ENCODE peak calls at places on chromosomes 16 and 17, in nine cellular contexts. One of them, this sample, is unnamed.

GRCh38 chr17:6186998-6187397 is 116.8 kb downstream of the WSCD1 start:
- DNase-seq in gastrocnemius medialis: no peak
- DNase-seq in astrocyte of the spinal cord: no peak
- DNase-seq in left ventricle myocardium inferior: no peak
- DNase-seq in stimulated activated CD4-positive, alpha-beta T cell treated with anti-CD3 and anti-CD28 coated beads, TNF-alpha, amount 100 ng/mL, for 1 hour: no peak
- DNase-seq in activated naive CD8-positive, alpha-beta T cell treated with anti-CD3 and anti-CD28 coated beads for 36 hours: no peak
- DNase-seq in NT2/D1: no peak
- DNase-seq in lower leg skin: peak; percentile 26
- DNase-seq in neuronal stem cell: no peak
- DNase-seq in this sample: no peak

GRCh38 chr17:31008374-31009035 is 37.7 kb downstream of the RNF135 start:
- DNase-seq in activated naive CD8-positive, alpha-beta T cell treated with anti-CD3 and anti-CD28 coated beads for 36 hours: peak; percentile 59
- DNase-seq in NT2/D1: peak; percentile 52
- DNase-seq in gastrocnemius medialis: no peak
- DNase-seq in lower leg skin: peak; percentile 90
- DNase-seq in neuronal stem cell: peak; percentile 46
- DNase-seq in astrocyte of the spinal cord: peak; percentile 64
- DNase-seq in stimulated activated CD4-positive, alpha-beta T cell treated with anti-CD3 and anti-CD28 coated beads, TNF-alpha, amount 100 ng/mL, for 1 hour: no peak
- DNase-seq in left ventricle myocardium inferior: peak; percentile 63
- DNase-seq in this sample: no peak

GRCh38 chr16:19114359-19115147 is 789 bp downstream of the ITPRIPL2 start:
- DNase-seq in astrocyte of the spinal cord: peak; percentile 72
- DNase-seq in stimulated activated CD4-positive, alpha-beta T cell treated with anti-CD3 and anti-CD28 coated beads, TNF-alpha, amount 100 ng/mL, for 1 hour: no peak
- DNase-seq in gastrocnemius medialis: no peak
- DNase-seq in NT2/D1: no peak
- DNase-seq in neuronal stem cell: peak; percentile 15
- DNase-seq in left ventricle myocardium inferior: peak; percentile 62
- DNase-seq in lower leg skin: peak; percentile 93
- DNase-seq in activated naive CD8-positive, alpha-beta T cell treated with anti-CD3 and anti-CD28 coated beads for 36 hours: no peak
- DNase-seq in this sample: no peak

GRCh38 chr16:48300391-48300856 is 53.1 kb upstream of the ABCC11 start:
- DNase-seq in left ventricle myocardium inferior: no peak
- DNase-seq in neuronal stem cell: no peak
- DNase-seq in stimulated activated CD4-positive, alpha-beta T cell treated with anti-CD3 and anti-CD28 coated beads, TNF-alpha, amount 100 ng/mL, for 1 hour: no peak
- DNase-seq in astrocyte of the spinal cord: peak; percentile 82
- DNase-seq in activated naive CD8-positive, alpha-beta T cell treated with anti-CD3 and anti-CD28 coated beads for 36 hours: no peak
- DNase-seq in gastrocnemius medialis: no peak
- DNase-seq in lower leg skin: no peak
- DNase-seq in NT2/D1: no peak
- DNase-seq in this sample: no peak

GRCh38 chr17:265726-266125 is 84.3 kb upstream of the DOC2B start:
- DNase-seq in activated naive CD8-positive, alpha-beta T cell treated with anti-CD3 and anti-CD28 coated beads for 36 hours: no peak
- DNase-seq in stimulated activated CD4-positive, alpha-beta T cell treated with anti-CD3 and anti-CD28 coated beads, TNF-alpha, amount 100 ng/mL, for 1 hour: no peak
- DNase-seq in left ventricle myocardium inferior: peak; percentile 33
- DNase-seq in astrocyte of the spinal cord: no peak
- DNase-seq in gastrocnemius medialis: no peak
- DNase-seq in lower leg skin: peak; percentile 74
- DNase-seq in neuronal stem cell: no peak
- DNase-seq in NT2/D1: no peak
- DNase-seq in this sample: no peak

GRCh38 chr17:56174421-56174820 is 21.1 kb downstream of the ANKFN1 start:
- DNase-seq in left ventricle myocardium inferior: no peak
- DNase-seq in neuronal stem cell: no peak
- DNase-seq in gastrocnemius medialis: peak; percentile 24
- DNase-seq in activated naive CD8-positive, alpha-beta T cell treated with anti-CD3 and anti-CD28 coated beads for 36 hours: no peak
- DNase-seq in lower leg skin: no peak
- DNase-seq in NT2/D1: no peak
- DNase-seq in stimulated activated CD4-positive, alpha-beta T cell treated with anti-CD3 and anti-CD28 coated beads, TNF-alpha, amount 100 ng/mL, for 1 hour: no peak
- DNase-seq in astrocyte of the spinal cord: no peak
- DNase-seq in this sample: no peak

GRCh38 chr16:69260506-69260905 is 50.6 kb upstream of the VPS4A start:
- DNase-seq in neuronal stem cell: no peak
- DNase-seq in astrocyte of the spinal cord: no peak
- DNase-seq in stimulated activated CD4-positive, alpha-beta T cell treated with anti-CD3 and anti-CD28 coated beads, TNF-alpha, amount 100 ng/mL, for 1 hour: no peak
- DNase-seq in left ventricle myocardium inferior: no peak
- DNase-seq in NT2/D1: no peak
- DNase-seq in gastrocnemius medialis: no peak
- DNase-seq in lower leg skin: no peak
- DNase-seq in activated naive CD8-positive, alpha-beta T cell treated with anti-CD3 and anti-CD28 coated beads for 36 hours: no peak
- DNase-seq in this sample: no peak

GRCh38 chr17:30379303-30380105 is 777 bp downstream of the CPD start:
- DNase-seq in stimulated activated CD4-positive, alpha-beta T cell treated with anti-CD3 and anti-CD28 coated beads, TNF-alpha, amount 100 ng/mL, for 1 hour: no peak
- DNase-seq in gastrocnemius medialis: no peak
- DNase-seq in NT2/D1: no peak
- DNase-seq in astrocyte of the spinal cord: no peak
- DNase-seq in lower leg skin: peak; percentile 87
- DNase-seq in activated naive CD8-positive, alpha-beta T cell treated with anti-CD3 and anti-CD28 coated beads for 36 hours: peak; percentile 47
- DNase-seq in left ventricle myocardium inferior: peak; percentile 20
- DNase-seq in neuronal stem cell: no peak
- DNase-seq in this sample: no peak

GRCh38 chr16:11682655-11683096 is 14.4 kb downstream of the SNN start:
- DNase-seq in left ventricle myocardium inferior: no peak
- DNase-seq in stimulated activated CD4-positive, alpha-beta T cell treated with anti-CD3 and anti-CD28 coated beads, TNF-alpha, amount 100 ng/mL, for 1 hour: no peak
- DNase-seq in gastrocnemius medialis: no peak
- DNase-seq in astrocyte of the spinal cord: peak; percentile 92
- DNase-seq in activated naive CD8-positive, alpha-beta T cell treated with anti-CD3 and anti-CD28 coated beads for 36 hours: no peak
- DNase-seq in lower leg skin: peak; percentile 3
- DNase-seq in neuronal stem cell: no peak
- DNase-seq in NT2/D1: no peak
- DNase-seq in this sample: no peak

GRCh38 chr17:41863074-41863843 is 2.0 kb downstream of the KLHL11 start:
- DNase-seq in NT2/D1: no peak
- DNase-seq in gastrocnemius medialis: no peak
- DNase-seq in activated naive CD8-positive, alpha-beta T cell treated with anti-CD3 and anti-CD28 coated beads for 36 hours: peak; percentile 26
- DNase-seq in stimulated activated CD4-positive, alpha-beta T cell treated with anti-CD3 and anti-CD28 coated beads, TNF-alpha, amount 100 ng/mL, for 1 hour: no peak
- DNase-seq in astrocyte of the spinal cord: no peak
- DNase-seq in lower leg skin: no peak
- DNase-seq in neuronal stem cell: no peak
- DNase-seq in left ventricle myocardium inferior: no peak
- DNase-seq in this sample: no peak

GRCh38 chr17:4140125-4140524 is 2.7 kb downstream of the ZZEF1 start:
- DNase-seq in left ventricle myocardium inferior: no peak
- DNase-seq in lower leg skin: no peak
- DNase-seq in gastrocnemius medialis: no peak
- DNase-seq in NT2/D1: no peak
- DNase-seq in activated naive CD8-positive, alpha-beta T cell treated with anti-CD3 and anti-CD28 coated beads for 36 hours: no peak
- DNase-seq in neuronal stem cell: no peak
- DNase-seq in astrocyte of the spinal cord: no peak
- DNase-seq in stimulated activated CD4-positive, alpha-beta T cell treated with anti-CD3 and anti-CD28 coated beads, TNF-alpha, amount 100 ng/mL, for 1 hour: no peak
- DNase-seq in this sample: no peak

GRCh38 chr16:57278494-57278893 is 6.0 kb downstream of the PLLP start:
- DNase-seq in neuronal stem cell: no peak
- DNase-seq in astrocyte of the spinal cord: no peak
- DNase-seq in lower leg skin: no peak
- DNase-seq in left ventricle myocardium inferior: no peak
- DNase-seq in gastrocnemius medialis: no peak
- DNase-seq in stimulated activated CD4-positive, alpha-beta T cell treated with anti-CD3 and anti-CD28 coated beads, TNF-alpha, amount 100 ng/mL, for 1 hour: no peak
- DNase-seq in NT2/D1: no peak
- DNase-seq in activated naive CD8-positive, alpha-beta T cell treated with anti-CD3 and anti-CD28 coated beads for 36 hours: no peak
- DNase-seq in this sample: no peak

GRCh38 chr16:49600541-49600940 is 226.9 kb downstream of the C16orf78 start:
- DNase-seq in left ventricle myocardium inferior: no peak
- DNase-seq in NT2/D1: no peak
- DNase-seq in lower leg skin: peak; percentile 67
- DNase-seq in stimulated activated CD4-positive, alpha-beta T cell treated with anti-CD3 and anti-CD28 coated beads, TNF-alpha, amount 100 ng/mL, for 1 hour: no peak
- DNase-seq in gastrocnemius medialis: no peak
- DNase-seq in astrocyte of the spinal cord: no peak
- DNase-seq in activated naive CD8-positive, alpha-beta T cell treated with anti-CD3 and anti-CD28 coated beads for 36 hours: no peak
- DNase-seq in neuronal stem cell: no peak
- DNase-seq in this sample: no peak

GRCh38 chr17:14320734-14321475 is 20.0 kb downstream of the HS3ST3B1 start:
- DNase-seq in astrocyte of the spinal cord: peak; percentile 38
- DNase-seq in stimulated activated CD4-positive, alpha-beta T cell treated with anti-CD3 and anti-CD28 coated beads, TNF-alpha, amount 100 ng/mL, for 1 hour: no peak
- DNase-seq in gastrocnemius medialis: no peak
- DNase-seq in lower leg skin: peak; percentile 34
- DNase-seq in NT2/D1: no peak
- DNase-seq in left ventricle myocardium inferior: no peak
- DNase-seq in activated naive CD8-positive, alpha-beta T cell treated with anti-CD3 and anti-CD28 coated beads for 36 hours: no peak
- DNase-seq in neuronal stem cell: no peak
- DNase-seq in this sample: no peak

GRCh38 chr17:78621720-78622490 is 44.7 kb upstream of the DNAH17 start:
- DNase-seq in stimulated activated CD4-positive, alpha-beta T cell treated with anti-CD3 and anti-CD28 coated beads, TNF-alpha, amount 100 ng/mL, for 1 hour: no peak
- DNase-seq in activated naive CD8-positive, alpha-beta T cell treated with anti-CD3 and anti-CD28 coated beads for 36 hours: no peak
- DNase-seq in lower leg skin: no peak
- DNase-seq in astrocyte of the spinal cord: no peak
- DNase-seq in NT2/D1: no peak
- DNase-seq in neuronal stem cell: no peak
- DNase-seq in left ventricle myocardium inferior: no peak
- DNase-seq in gastrocnemius medialis: no peak
- DNase-seq in this sample: no peak

GRCh38 chr17:32794533-32795246 is 82.2 kb downstream of the MYO1D start:
- DNase-seq in astrocyte of the spinal cord: no peak
- DNase-seq in gastrocnemius medialis: no peak
- DNase-seq in neuronal stem cell: no peak
- DNase-seq in NT2/D1: no peak
- DNase-seq in activated naive CD8-positive, alpha-beta T cell treated with anti-CD3 and anti-CD28 coated beads for 36 hours: no peak
- DNase-seq in stimulated activated CD4-positive, alpha-beta T cell treated with anti-CD3 and anti-CD28 coated beads, TNF-alpha, amount 100 ng/mL, for 1 hour: no peak
- DNase-seq in left ventricle myocardium inferior: no peak
- DNase-seq in lower leg skin: no peak
- DNase-seq in this sample: no peak

GRCh38 chr17:59764292-59764741 is 56.9 kb downstream of the VMP1 start:
- DNase-seq in neuronal stem cell: no peak
- DNase-seq in gastrocnemius medialis: no peak
- DNase-seq in lower leg skin: no peak
- DNase-seq in activated naive CD8-positive, alpha-beta T cell treated with anti-CD3 and anti-CD28 coated beads for 36 hours: peak; percentile 20
- DNase-seq in stimulated activated CD4-positive, alpha-beta T cell treated with anti-CD3 and anti-CD28 coated beads, TNF-alpha, amount 100 ng/mL, for 1 hour: no peak
- DNase-seq in astrocyte of the spinal cord: peak; percentile 83
- DNase-seq in left ventricle myocardium inferior: no peak
- DNase-seq in NT2/D1: no peak
- DNase-seq in this sample: no peak

GRCh38 chr17:37490022-37490587 is 414 bp downstream of the DUSP14 start:
- DNase-seq in astrocyte of the spinal cord: peak; percentile 51
- DNase-seq in activated naive CD8-positive, alpha-beta T cell treated with anti-CD3 and anti-CD28 coated beads for 36 hours: peak; percentile 86
- DNase-seq in NT2/D1: no peak
- DNase-seq in neuronal stem cell: peak; percentile 66
- DNase-seq in stimulated activated CD4-positive, alpha-beta T cell treated with anti-CD3 and anti-CD28 coated beads, TNF-alpha, amount 100 ng/mL, for 1 hour: peak; percentile 11
- DNase-seq in gastrocnemius medialis: peak; percentile 13
- DNase-seq in lower leg skin: peak; percentile 94
- DNase-seq in left ventricle myocardium inferior: peak; percentile 61
- DNase-seq in this sample: no peak

GRCh38 chr16:11698271-11698689 is 30.0 kb downstream of the SNN start:
- DNase-seq in NT2/D1: no peak
- DNase-seq in neuronal stem cell: no peak
- DNase-seq in gastrocnemius medialis: no peak
- DNase-seq in stimulated activated CD4-positive, alpha-beta T cell treated with anti-CD3 and anti-CD28 coated beads, TNF-alpha, amount 100 ng/mL, for 1 hour: no peak
- DNase-seq in lower leg skin: peak; percentile 56
- DNase-seq in left ventricle myocardium inferior: no peak
- DNase-seq in activated naive CD8-positive, alpha-beta T cell treated with anti-CD3 and anti-CD28 coated beads for 36 hours: peak; percentile 19
- DNase-seq in astrocyte of the spinal cord: peak; percentile 26
- DNase-seq in this sample: no peak

GRCh38 chr17:82372591-82373452 is 1.3 kb downstream of the UTS2R start:
- DNase-seq in left ventricle myocardium inferior: no peak
- DNase-seq in activated naive CD8-positive, alpha-beta T cell treated with anti-CD3 and anti-CD28 coated beads for 36 hours: no peak
- DNase-seq in neuronal stem cell: no peak
- DNase-seq in stimulated activated CD4-positive, alpha-beta T cell treated with anti-CD3 and anti-CD28 coated beads, TNF-alpha, amount 100 ng/mL, for 1 hour: no peak
- DNase-seq in lower leg skin: no peak
- DNase-seq in NT2/D1: no peak
- DNase-seq in gastrocnemius medialis: no peak
- DNase-seq in astrocyte of the spinal cord: no peak
- DNase-seq in this sample: no peak

GRCh38 chr17:30095507-30096244 is 20.9 kb upstream of the NSRP1 start:
- DNase-seq in activated naive CD8-positive, alpha-beta T cell treated with anti-CD3 and anti-CD28 coated beads for 36 hours: no peak
- DNase-seq in astrocyte of the spinal cord: peak; percentile 85
- DNase-seq in lower leg skin: no peak
- DNase-seq in stimulated activated CD4-positive, alpha-beta T cell treated with anti-CD3 and anti-CD28 coated beads, TNF-alpha, amount 100 ng/mL, for 1 hour: no peak
- DNase-seq in NT2/D1: no peak
- DNase-seq in gastrocnemius medialis: no peak
- DNase-seq in left ventricle myocardium inferior: no peak
- DNase-seq in neuronal stem cell: peak; percentile 44
- DNase-seq in this sample: no peak

GRCh38 chr16:73166972-73167550 is 119.1 kb upstream of the ZFHX3 start:
- DNase-seq in gastrocnemius medialis: no peak
- DNase-seq in astrocyte of the spinal cord: no peak
- DNase-seq in activated naive CD8-positive, alpha-beta T cell treated with anti-CD3 and anti-CD28 coated beads for 36 hours: no peak
- DNase-seq in lower leg skin: no peak
- DNase-seq in neuronal stem cell: no peak
- DNase-seq in NT2/D1: no peak
- DNase-seq in left ventricle myocardium inferior: no peak
- DNase-seq in stimulated activated CD4-positive, alpha-beta T cell treated with anti-CD3 and anti-CD28 coated beads, TNF-alpha, amount 100 ng/mL, for 1 hour: no peak
- DNase-seq in this sample: no peak

GRCh38 chr17:13025687-13026086 is 7.9 kb upstream of the ELAC2 start:
- DNase-seq in lower leg skin: no peak
- DNase-seq in gastrocnemius medialis: no peak
- DNase-seq in activated naive CD8-positive, alpha-beta T cell treated with anti-CD3 and anti-CD28 coated beads for 36 hours: no peak
- DNase-seq in astrocyte of the spinal cord: no peak
- DNase-seq in NT2/D1: no peak
- DNase-seq in stimulated activated CD4-positive, alpha-beta T cell treated with anti-CD3 and anti-CD28 coated beads, TNF-alpha, amount 100 ng/mL, for 1 hour: no peak
- DNase-seq in neuronal stem cell: no peak
- DNase-seq in left ventricle myocardium inferior: no peak
- DNase-seq in this sample: no peak

GRCh38 chr17:37648555-37648954 is 5.3 kb upstream of the DDX52 start:
- DNase-seq in left ventricle myocardium inferior: no peak
- DNase-seq in stimulated activated CD4-positive, alpha-beta T cell treated with anti-CD3 and anti-CD28 coated beads, TNF-alpha, amount 100 ng/mL, for 1 hour: no peak
- DNase-seq in gastrocnemius medialis: no peak
- DNase-seq in NT2/D1: no peak
- DNase-seq in lower leg skin: no peak
- DNase-seq in activated naive CD8-positive, alpha-beta T cell treated with anti-CD3 and anti-CD28 coated beads for 36 hours: no peak
- DNase-seq in astrocyte of the spinal cord: peak; percentile 84
- DNase-seq in neuronal stem cell: no peak
- DNase-seq in this sample: no peak

GRCh38 chr17:17820457-17821158 is 16.2 kb downstream of the SREBF1 start:
- DNase-seq in activated naive CD8-positive, alpha-beta T cell treated with anti-CD3 and anti-CD28 coated beads for 36 hours: no peak
- DNase-seq in stimulated activated CD4-positive, alpha-beta T cell treated with anti-CD3 and anti-CD28 coated beads, TNF-alpha, amount 100 ng/mL, for 1 hour: no peak
- DNase-seq in neuronal stem cell: no peak
- DNase-seq in NT2/D1: no peak
- DNase-seq in lower leg skin: no peak
- DNase-seq in gastrocnemius medialis: no peak
- DNase-seq in astrocyte of the spinal cord: no peak
- DNase-seq in left ventricle myocardium inferior: no peak
- DNase-seq in this sample: no peak

GRCh38 chr17:10119203-10120112 is 78.9 kb downstream of the GAS7 start:
- DNase-seq in lower leg skin: peak; percentile 93
- DNase-seq in NT2/D1: no peak
- DNase-seq in activated naive CD8-positive, alpha-beta T cell treated with anti-CD3 and anti-CD28 coated beads for 36 hours: no peak
- DNase-seq in left ventricle myocardium inferior: peak; percentile 54
- DNase-seq in gastrocnemius medialis: no peak
- DNase-seq in stimulated activated CD4-positive, alpha-beta T cell treated with anti-CD3 and anti-CD28 coated beads, TNF-alpha, amount 100 ng/mL, for 1 hour: no peak
- DNase-seq in neuronal stem cell: no peak
- DNase-seq in astrocyte of the spinal cord: no peak
- DNase-seq in this sample: no peak

GRCh38 chr17:79520134-79520892 is 90.5 kb downstream of the RBFOX3 start:
- DNase-seq in NT2/D1: no peak
- DNase-seq in left ventricle myocardium inferior: no peak
- DNase-seq in astrocyte of the spinal cord: no peak
- DNase-seq in gastrocnemius medialis: no peak
- DNase-seq in activated naive CD8-positive, alpha-beta T cell treated with anti-CD3 and anti-CD28 coated beads for 36 hours: no peak
- DNase-seq in stimulated activated CD4-positive, alpha-beta T cell treated with anti-CD3 and anti-CD28 coated beads, TNF-alpha, amount 100 ng/mL, for 1 hour: no peak
- DNase-seq in neuronal stem cell: no peak
- DNase-seq in lower leg skin: no peak
- DNase-seq in this sample: no peak

GRCh38 chr17:260031-260791 is 78.8 kb upstream of the DOC2B start:
- DNase-seq in astrocyte of the spinal cord: no peak
- DNase-seq in stimulated activated CD4-positive, alpha-beta T cell treated with anti-CD3 and anti-CD28 coated beads, TNF-alpha, amount 100 ng/mL, for 1 hour: no peak
- DNase-seq in left ventricle myocardium inferior: no peak
- DNase-seq in activated naive CD8-positive, alpha-beta T cell treated with anti-CD3 and anti-CD28 coated beads for 36 hours: no peak
- DNase-seq in lower leg skin: peak; percentile 73
- DNase-seq in gastrocnemius medialis: no peak
- DNase-seq in NT2/D1: no peak
- DNase-seq in neuronal stem cell: no peak
- DNase-seq in this sample: no peak

GRCh38 chr16:67170168-67170947 is at the start of gene NOL3:
- DNase-seq in lower leg skin: peak; percentile 96
- DNase-seq in astrocyte of the spinal cord: peak; percentile 86
- DNase-seq in NT2/D1: no peak
- DNase-seq in left ventricle myocardium inferior: peak; percentile 90
- DNase-seq in gastrocnemius medialis: peak; percentile 83
- DNase-seq in stimulated activated CD4-positive, alpha-beta T cell treated with anti-CD3 and anti-CD28 coated beads, TNF-alpha, amount 100 ng/mL, for 1 hour: no peak
- DNase-seq in activated naive CD8-positive, alpha-beta T cell treated with anti-CD3 and anti-CD28 coated beads for 36 hours: peak; percentile 49
- DNase-seq in neuronal stem cell: no peak
- DNase-seq in this sample: no peak

GRCh38 chr17:61334673-61335072 is 65.0 kb upstream of the TBX2 start:
- DNase-seq in astrocyte of the spinal cord: no peak
- DNase-seq in stimulated activated CD4-positive, alpha-beta T cell treated with anti-CD3 and anti-CD28 coated beads, TNF-alpha, amount 100 ng/mL, for 1 hour: no peak
- DNase-seq in gastrocnemius medialis: no peak
- DNase-seq in lower leg skin: no peak
- DNase-seq in neuronal stem cell: no peak
- DNase-seq in activated naive CD8-positive, alpha-beta T cell treated with anti-CD3 and anti-CD28 coated beads for 36 hours: no peak
- DNase-seq in left ventricle myocardium inferior: no peak
- DNase-seq in NT2/D1: no peak
- DNase-seq in this sample: no peak

GRCh38 chr17:59406808-59407381 is 75.4 kb downstream of the YPEL2 start:
- DNase-seq in activated naive CD8-positive, alpha-beta T cell treated with anti-CD3 and anti-CD28 coated beads for 36 hours: no peak
- DNase-seq in NT2/D1: peak; percentile 56
- DNase-seq in lower leg skin: no peak
- DNase-seq in stimulated activated CD4-positive, alpha-beta T cell treated with anti-CD3 and anti-CD28 coated beads, TNF-alpha, amount 100 ng/mL, for 1 hour: no peak
- DNase-seq in gastrocnemius medialis: no peak
- DNase-seq in neuronal stem cell: no peak
- DNase-seq in astrocyte of the spinal cord: peak; percentile 56
- DNase-seq in left ventricle myocardium inferior: no peak
- DNase-seq in this sample: no peak